ENCODE peak calls at places on chromosomes 5 and 9, in ten cellular contexts. W is GM18507, R is coronary artery, L is mammary epithelial cell, H is SJSA1, S is NCI-H2171 treated with DMSO at 0.1 percent for 48 hours, D is LoVo, C is M059J, U is retinal pigment epithelial cell, X is glomerular endothelial cell. K is an unnamed sample.

GRCh38 chr9:134342746-134343115 is 16.5 kb downstream of the RXRA start:
- DNase-seq in W (no peak), R (no peak), L (no peak), H (no peak), S (no peak), D (no peak), C (no peak), U (no peak), X (no peak), K (no peak)

GRCh38 chr9:13786131-13786530 is 506.6 kb upstream of the MPDZ start:
- DNase-seq in W (no peak), R (no peak), L (no peak), H (peak), S (no peak), D (no peak), C (peak), U (no peak), X (no peak), K (no peak)

GRCh38 chr5:138665261-138665660 is 88.0 kb upstream of the CTNNA1 start:
- DNase-seq in W (no peak), R (no peak), L (no peak), H (no peak), S (no peak), D (no peak), C (no peak), U (no peak), X (no peak), K (no peak)

GRCh38 chr5:126428421-126428820 is 5.2 kb downstream of the GRAMD2B start:
- DNase-seq in W (no peak), R (no peak), L (no peak), H (no peak), S (no peak), D (no peak), C (no peak), U (no peak), X (no peak), K (no peak)

GRCh38 chr9:6552738-6553121 is 92.8 kb downstream of the GLDC start:
- DNase-seq in W (no peak), R (no peak), L (peak), H (peak), S (no peak), D (no peak), C (peak), U (no peak), X (no peak), K (no peak)

GRCh38 chr9:83622433-83622813 is 520 bp upstream of the IDNK start:
- DNase-seq in W (no peak), R (no peak), L (no peak), H (no peak), S (peak), D (no peak), C (no peak), U (no peak), X (no peak), K (no peak)

GRCh38 chr9:129137292-129138143 is 26.3 kb downstream of the PTPA start:
- DNase-seq in W (no peak), R (peak), L (no peak), H (no peak), S (no peak), D (no peak), C (no peak), U (no peak), X (no peak), K (no peak)

GRCh38 chr5:163880307-163880706 is 374.9 kb downstream of the MAT2B start:
- DNase-seq in W (no peak), R (no peak), L (peak), H (no peak), S (no peak), D (no peak), C (peak), U (peak), X (no peak), K (no peak)

GRCh38 chr9:134514503-134514902 is 127.1 kb upstream of the COL5A1 start:
- DNase-seq in W (no peak), R (no peak), L (no peak), H (no peak), S (peak), D (no peak), C (no peak), U (no peak), X (no peak), K (no peak)

GRCh38 chr9:88742483-88742882 is 207.5 kb downstream of the NXNL2 start:
- DNase-seq in W (no peak), R (no peak), L (peak), H (no peak), S (no peak), D (no peak), C (peak), U (no peak), X (no peak), K (no peak)

GRCh38 chr5:57692582-57693487 is 210.2 kb upstream of the ACTBL2 start:
- DNase-seq in W (no peak), R (peak), L (peak), H (peak), S (no peak), D (peak), C (peak), U (peak), X (peak), K (peak)

GRCh38 chr5:116371431-116371830 is 203.2 kb downstream of the SEMA6A start:
- DNase-seq in W (no peak), R (no peak), L (no peak), H (no peak), S (no peak), D (peak), C (no peak), U (no peak), X (no peak), K (no peak)

GRCh38 chr5:96661841-96662724 is at the start of gene CAST:
- DNase-seq in W (peak), R (peak), L (peak), H (peak), S (no peak), D (peak), C (peak), U (no peak), X (peak), K (peak)

GRCh38 chr9:31272456-31273295 is 1111.8 kb upstream of the ACO1 start:
- DNase-seq in W (no peak), R (no peak), L (peak), H (no peak), S (no peak), D (peak), C (peak), U (peak), X (no peak), K (no peak)

GRCh38 chr5:138870611-138871010 is 4.5 kb downstream of the LRRTM2 start:
- DNase-seq in W (no peak), R (no peak), L (peak), H (no peak), S (no peak), D (no peak), C (no peak), U (no peak), X (no peak), K (no peak)